ENCODE peak calls at places on chromosomes 12 and 14, in seven cellular contexts. R is stimulated activated CD8-positive, alpha-beta memory T cell treated with anti-CD3 and anti-CD28 coated beads, Interleukin-2, amount 100 ng/mL, for 48 hours; W is activated CD8-positive, alpha-beta memory T cell treated with anti-CD3 and anti-CD28 coated beads for 1 hour; K is stimulated activated CD4-positive, alpha-beta T cell treated with anti-CD3 and anti-CD28 coated beads, Interleukin-15, amount 100 ng/mL, for 24 hours; C is A172; P is activated T-helper 1 cell treated with anti-CD3 and anti-CD28 coated beads, Interleukin-2, amount 50 U/mL, for 16 hours; H is NCI-H510A. L is an unnamed sample.

GRCh38 chr12:132323171-132324010 is 6.0 kb downstream of the GALNT9 start:
- DNase-seq in K (peak; percentile 21), C (no peak), H (no peak), W (no peak), R (no peak), P (no peak), L (no peak)

GRCh38 chr14:34179723-34180122 is 228.8 kb upstream of the EGLN3 start:
- DNase-seq in P (no peak), K (no peak), H (peak; percentile 47), C (no peak), R (no peak), W (no peak), L (no peak)

GRCh38 chr12:53196486-53196885 is 10.6 kb downstream of the ITGB7 start:
- DNase-seq in P (no peak), R (no peak), W (no peak), H (no peak), C (no peak), K (no peak), L (no peak)

GRCh38 chr12:128661216-128661550 is 162.6 kb downstream of the SLC15A4 start:
- DNase-seq in H (peak; percentile 29), R (no peak), W (no peak), K (no peak), P (no peak), C (no peak), L (no peak)

GRCh38 chr14:59483360-59483759 is 848 bp downstream of the L3HYPDH start:
- DNase-seq in P (no peak), C (peak; percentile 12), W (no peak), K (no peak), R (no peak), H (no peak), L (no peak)

GRCh38 chr12:75933136-75933535 is 98.4 kb downstream of the PHLDA1 start:
- DNase-seq in C (no peak), W (no peak), P (no peak), K (no peak), R (no peak), H (no peak), L (no peak)

GRCh38 chr14:89186850-89187376 is 230.1 kb downstream of the FOXN3 start:
- DNase-seq in R (no peak), W (no peak), K (no peak), C (no peak), P (no peak), H (peak; percentile 29), L (no peak)

GRCh38 chr12:1939745-1940607 is 21.5 kb upstream of the CACNA2D4 start:
- DNase-seq in H (no peak), W (peak; percentile 77), C (peak; percentile 43), P (peak; percentile 91), R (peak; percentile 80), K (peak; percentile 91), L (peak; percentile 90)

L was measured in OCI-M1.